ENCODE peak calls at places on chromosomes 7 and 10, in four cellular contexts. One of them, this sample, is unnamed.

GRCh38 chr7:28747404-28747803 is 210.7 kb downstream of the TRIL start:
- DNase-seq in GM12878: no peak
- DNase-seq in K562: no peak
- DNase-seq in GM12891: no peak
- DNase-seq in this sample: no peak

GRCh38 chr7:22629056-22629455 is 97.9 kb upstream of the IL6 start:
- DNase-seq in K562: no peak
- DNase-seq in GM12891: no peak
- DNase-seq in GM12878: no peak
- DNase-seq in this sample: no peak

GRCh38 chr7:16719699-16720098 is 33.9 kb upstream of the TSPAN13 start:
- DNase-seq in GM12878: no peak
- DNase-seq in GM12891: no peak
- DNase-seq in K562: no peak
- DNase-seq in this sample: no peak

GRCh38 chr10:32241946-32242345 is 105.0 kb downstream of the EPC1 start:
- DNase-seq in GM12891: no peak
- DNase-seq in GM12878: no peak
- DNase-seq in K562: no peak
- DNase-seq in this sample: no peak

GRCh38 chr7:134278502-134279153 is 38.1 kb downstream of the SLC35B4 start:
- DNase-seq in K562: no peak
- DNase-seq in GM12878: no peak
- DNase-seq in GM12891: no peak
- DNase-seq in this sample: no peak

GRCh38 chr7:99357701-99358490 is 16.6 kb upstream of the ARPC1B start:
- DNase-seq in K562: no peak
- DNase-seq in GM12878: no peak
- DNase-seq in GM12891: no peak
- DNase-seq in this sample: no peak

GRCh38 chr7:151897201-151897711 is 20.3 kb upstream of the PRKAG2 start:
- DNase-seq in GM12891: no peak
- DNase-seq in K562: no peak
- DNase-seq in GM12878: no peak
- DNase-seq in this sample: no peak

GRCh38 chr7:65397730-65398142 is 24.1 kb downstream of the ZNF92 start:
- DNase-seq in GM12878: no peak
- DNase-seq in K562: no peak
- DNase-seq in GM12891: no peak
- DNase-seq in this sample: no peak

GRCh38 chr7:135980665-135981180 is 3.6 kb upstream of the MTPN start:
- DNase-seq in GM12891: no peak
- DNase-seq in K562: no peak
- DNase-seq in GM12878: peak
- DNase-seq in this sample: no peak

GRCh38 chr10:7788640-7789335 is 811 bp downstream of the ATP5F1C start:
- DNase-seq in GM12878: no peak
- DNase-seq in GM12891: no peak
- DNase-seq in K562: no peak
- DNase-seq in this sample: no peak

GRCh38 chr10:96292971-96293909 is 11.0 kb upstream of the DNTT start:
- DNase-seq in K562: no peak
- DNase-seq in GM12878: no peak
- DNase-seq in GM12891: no peak
- DNase-seq in this sample: peak

GRCh38 chr10:117272195-117273076 is 31.5 kb downstream of the SLC18A2 start:
- DNase-seq in GM12891: no peak
- DNase-seq in GM12878: no peak
- DNase-seq in K562: peak
- DNase-seq in this sample: peak

GRCh38 chr7:131753620-131754222 is 197.3 kb upstream of the PODXL start:
- DNase-seq in GM12878: no peak
- DNase-seq in K562: no peak
- DNase-seq in GM12891: no peak
- DNase-seq in this sample: no peak

GRCh38 chr7:105298439-105298894 is 90.3 kb downstream of the SRPK2 start:
- DNase-seq in K562: no peak
- DNase-seq in GM12878: no peak
- DNase-seq in GM12891: no peak
- DNase-seq in this sample: no peak

GRCh38 chr10:89845541-89846275 is 144.3 kb downstream of the KIF20B start:
- DNase-seq in GM12891: no peak
- DNase-seq in GM12878: no peak
- DNase-seq in K562: no peak
- DNase-seq in this sample: no peak

GRCh38 chr10:102523250-102524029 is 19.7 kb downstream of the SUFU start:
- DNase-seq in GM12891: no peak
- DNase-seq in K562: no peak
- DNase-seq in GM12878: no peak
- DNase-seq in this sample: no peak

GRCh38 chr7:135199439-135199838 is 11.9 kb downstream of the WDR91 start:
- DNase-seq in GM12891: no peak
- DNase-seq in K562: no peak
- DNase-seq in GM12878: no peak
- DNase-seq in this sample: no peak

GRCh38 chr10:37638569-37638968 is 218.8 kb downstream of the ZNF248 start:
- DNase-seq in K562: no peak
- DNase-seq in GM12891: no peak
- DNase-seq in GM12878: no peak
- DNase-seq in this sample: no peak

GRCh38 chr7:151233111-151233701 is 923 bp downstream of the CHPF2 start:
- DNase-seq in GM12891: peak
- DNase-seq in K562: peak
- DNase-seq in GM12878: no peak
- DNase-seq in this sample: peak

GRCh38 chr10:52701647-52702046 is 70.9 kb downstream of the MBL2 start:
- DNase-seq in GM12878: no peak
- DNase-seq in K562: no peak
- DNase-seq in GM12891: no peak
- DNase-seq in this sample: no peak

GRCh38 chr10:52706347-52707070 is 66.1 kb downstream of the MBL2 start:
- DNase-seq in GM12891: no peak
- DNase-seq in GM12878: no peak
- DNase-seq in K562: no peak
- DNase-seq in this sample: no peak

GRCh38 chr10:52703451-52703850 is 69.1 kb downstream of the MBL2 start:
- DNase-seq in GM12878: no peak
- DNase-seq in GM12891: no peak
- DNase-seq in K562: no peak
- DNase-seq in this sample: no peak

GRCh38 chr10:52703898-52704297 is 68.7 kb downstream of the MBL2 start:
- DNase-seq in GM12878: no peak
- DNase-seq in GM12891: no peak
- DNase-seq in K562: no peak
- DNase-seq in this sample: no peak
- TF ChIP-seq SPI1 in GM12878: no peak
- TF ChIP-seq SPI1 in GM12891: no peak
- TF ChIP-seq SPI1 in K562: no peak
- TF ChIP-seq SPI1 in this sample: no peak

GRCh38 chr7:3979956-3980643 is 679.0 kb downstream of the SDK1 start:
- DNase-seq in K562: no peak
- DNase-seq in GM12891: no peak
- DNase-seq in GM12878: no peak
- DNase-seq in this sample: no peak
- TF ChIP-seq POLR2AphosphoS5 in K562: no peak
- TF ChIP-seq POLR2AphosphoS5 in GM12891: no peak
- TF ChIP-seq POLR2AphosphoS5 in GM12878: no peak
- TF ChIP-seq POLR2AphosphoS5 in this sample: no peak

GRCh38 chr10:105800626-105801025 is 1159.5 kb downstream of the SORCS3 start:
- DNase-seq in GM12878: no peak
- DNase-seq in K562: no peak
- DNase-seq in GM12891: no peak
- DNase-seq in this sample: no peak
- TF ChIP-seq SPI1 in GM12878: no peak
- TF ChIP-seq SPI1 in K562: no peak
- TF ChIP-seq SPI1 in GM12891: no peak
- TF ChIP-seq SPI1 in this sample: no peak

DNA sequence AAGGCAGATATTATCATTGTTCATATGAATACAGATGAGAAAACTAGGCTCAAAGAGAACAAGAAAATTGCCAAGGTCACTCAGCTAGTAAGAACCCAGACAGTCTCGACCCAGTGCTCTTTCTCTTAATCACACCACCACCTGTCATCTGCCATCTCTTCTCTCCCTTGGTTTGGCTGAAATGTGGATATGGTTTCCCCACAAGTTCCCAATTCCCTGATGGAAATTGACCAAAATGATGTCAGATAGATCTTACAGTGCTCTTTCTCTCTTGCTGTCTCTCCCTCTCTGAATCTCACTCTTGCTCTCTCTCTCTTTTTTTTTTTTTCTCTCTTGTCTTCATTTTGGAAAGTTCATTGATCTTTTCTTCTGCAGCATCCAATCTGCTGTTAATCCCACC is 9.1 kb downstream of the C10orf90 start:
- DNase-seq in GM12878: no peak
- DNase-seq in GM12891: no peak
- DNase-seq in K562: no peak
- DNase-seq in this sample: no peak
- TF ChIP-seq POLR2AphosphoS5 in GM12878: no peak
- TF ChIP-seq POLR2AphosphoS5 in GM12891: no peak
- TF ChIP-seq POLR2AphosphoS5 in K562: no peak
- TF ChIP-seq POLR2AphosphoS5 in this sample: no peak

GRCh38 chr7:142439739-142440138 is 181.9 kb upstream of the PRSS58 start:
- DNase-seq in K562: no peak
- DNase-seq in GM12878: no peak
- DNase-seq in GM12891: no peak
- DNase-seq in this sample: no peak

GRCh38 chr7:142436601-142437000 is 178.7 kb upstream of the PRSS58 start:
- DNase-seq in GM12878: no peak
- DNase-seq in GM12891: no peak
- DNase-seq in K562: no peak
- DNase-seq in this sample: no peak

GRCh38 chr7:142440219-142441073 is 182.6 kb upstream of the PRSS58 start:
- DNase-seq in GM12891: no peak
- DNase-seq in K562: no peak
- DNase-seq in GM12878: no peak
- DNase-seq in this sample: no peak

GRCh38 chr7:142438923-142439515 is 181.2 kb upstream of the PRSS58 start:
- DNase-seq in K562: no peak
- DNase-seq in GM12891: no peak
- DNase-seq in GM12878: no peak
- DNase-seq in this sample: no peak

GRCh38 chr7:142438235-142438922 is 180.5 kb upstream of the PRSS58 start:
- DNase-seq in GM12878: no peak
- DNase-seq in K562: peak
- DNase-seq in GM12891: no peak
- DNase-seq in this sample: peak
- TF ChIP-seq SPI1 in GM12878: peak
- TF ChIP-seq SPI1 in K562: peak
- TF ChIP-seq SPI1 in GM12891: peak
- TF ChIP-seq SPI1 in this sample: peak

DNA sequence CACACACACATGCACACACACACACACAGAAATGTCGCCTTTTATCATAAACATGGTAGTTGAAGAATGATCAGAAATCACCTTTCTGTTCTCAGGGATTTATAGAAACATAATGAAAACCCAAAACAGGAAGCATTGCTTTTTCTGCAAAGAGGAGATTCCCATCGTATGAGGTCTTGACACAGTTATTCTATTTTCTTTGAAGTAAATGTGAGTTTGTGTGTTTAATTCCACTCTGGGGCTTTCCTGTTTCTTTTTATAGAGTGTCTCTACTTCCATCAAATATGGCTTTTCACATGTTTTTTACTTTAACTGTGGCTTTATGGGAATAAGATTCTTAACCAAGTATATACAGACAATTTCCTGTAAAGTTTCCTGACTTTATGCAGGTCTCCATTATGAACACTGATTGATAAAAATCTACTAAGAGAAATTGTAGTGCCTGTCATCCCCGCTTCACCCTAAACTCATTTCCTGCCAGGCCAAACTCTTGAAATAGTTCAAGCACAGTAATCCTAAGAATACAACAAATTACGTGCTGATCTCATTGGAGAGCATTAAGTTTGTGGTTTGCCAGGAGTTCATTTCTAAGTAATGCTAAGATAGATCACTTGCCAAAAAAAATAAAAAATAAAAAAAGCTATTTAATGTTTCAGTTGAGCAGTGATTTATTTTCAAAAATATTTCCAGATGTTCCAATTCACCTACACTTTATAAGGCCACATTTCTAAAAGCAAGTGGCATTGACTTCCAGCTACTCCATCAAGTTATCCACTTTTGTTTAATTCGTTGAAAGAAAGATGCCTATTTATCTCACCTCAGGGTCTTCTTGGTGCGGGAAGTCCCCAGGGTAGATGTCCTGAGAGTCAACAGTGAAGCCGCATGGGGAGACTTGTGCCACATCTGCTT is 52.3 kb upstream of the SEC61G start:
- DNase-seq in GM12878: no peak
- DNase-seq in K562: no peak
- DNase-seq in GM12891: no peak
- DNase-seq in this sample: no peak
- TF ChIP-seq POLR2AphosphoS5 in GM12878: no peak
- TF ChIP-seq POLR2AphosphoS5 in K562: no peak
- TF ChIP-seq POLR2AphosphoS5 in GM12891: no peak
- TF ChIP-seq POLR2AphosphoS5 in this sample: no peak

GRCh38 chr7:522071-522937 is 2.7 kb upstream of the PDGFA start:
- DNase-seq in K562: peak
- DNase-seq in GM12878: peak
- DNase-seq in GM12891: peak
- DNase-seq in this sample: no peak
- TF ChIP-seq SPI1 in K562: no peak
- TF ChIP-seq SPI1 in GM12878: peak
- TF ChIP-seq SPI1 in GM12891: peak
- TF ChIP-seq SPI1 in this sample: no peak

DNA sequence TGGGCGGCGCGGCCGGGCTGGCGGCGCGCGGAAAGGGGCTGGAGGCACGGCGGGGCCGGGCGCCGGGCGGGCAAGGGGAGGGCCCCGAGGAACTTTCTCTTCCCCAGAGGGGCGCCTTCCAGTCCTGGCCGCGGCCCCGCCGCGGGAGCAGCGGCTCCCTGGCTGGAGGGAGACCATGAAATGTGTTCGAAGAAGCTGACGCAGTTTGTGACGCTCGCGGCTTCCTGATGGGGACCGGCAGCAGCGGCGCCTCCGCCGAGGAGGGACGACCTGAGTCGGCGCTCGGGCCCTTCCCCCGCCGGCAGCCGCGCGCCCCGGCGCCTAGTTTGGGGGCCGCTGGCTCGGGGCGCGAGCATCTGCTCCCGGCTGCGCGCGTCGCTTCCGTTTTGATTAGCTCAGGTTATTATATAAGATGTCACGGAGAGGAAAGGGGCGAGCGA is 57.2 kb upstream of the PCGF5 start:
- DNase-seq in K562: peak
- DNase-seq in GM12878: no peak
- DNase-seq in GM12891: peak
- DNase-seq in this sample: peak
- TF ChIP-seq POLR2AphosphoS5 in K562: no peak
- TF ChIP-seq POLR2AphosphoS5 in GM12878: peak
- TF ChIP-seq POLR2AphosphoS5 in GM12891: no peak
- TF ChIP-seq POLR2AphosphoS5 in this sample: no peak

This sample was measured in HL-60.